ENCODE peak calls at places on chromosome 5, in seven cellular contexts. One of them, this sample, is unnamed.

GRCh38 chr5:149641000-149641576 is 59.8 kb downstream of the ARHGEF37 start:
- DNase-seq in Ammon's horn: no peak
- DNase-seq in Peyer's patch: no peak
- DNase-seq in EL: no peak
- DNase-seq in HT1080: no peak
- DNase-seq in activated naive CD4-positive, alpha-beta T cell: no peak
- DNase-seq in bronchial epithelial cell: no peak
- DNase-seq in this sample: no peak

GRCh38 chr5:62305715-62306493 is at the start of gene KIF2A:
- DNase-seq in Ammon's horn: peak; percentile 90
- DNase-seq in Peyer's patch: peak; percentile 83
- DNase-seq in EL: peak; percentile 96
- DNase-seq in HT1080: peak; percentile 97
- DNase-seq in activated naive CD4-positive, alpha-beta T cell: peak; percentile 88
- DNase-seq in bronchial epithelial cell: peak; percentile 83
- DNase-seq in this sample: peak; percentile 92

GRCh38 chr5:106174903-106175302 is 1495.8 kb downstream of the EFNA5 start:
- DNase-seq in Ammon's horn: no peak
- DNase-seq in Peyer's patch: no peak
- DNase-seq in EL: no peak
- DNase-seq in HT1080: no peak
- DNase-seq in activated naive CD4-positive, alpha-beta T cell: no peak
- DNase-seq in bronchial epithelial cell: peak; percentile 80
- DNase-seq in this sample: no peak

GRCh38 chr5:132265336-132266030 is 8.0 kb downstream of the PDLIM4 start:
- DNase-seq in Ammon's horn: no peak
- DNase-seq in Peyer's patch: no peak
- DNase-seq in EL: peak; percentile 98
- DNase-seq in HT1080: peak; percentile 96
- DNase-seq in activated naive CD4-positive, alpha-beta T cell: no peak
- DNase-seq in bronchial epithelial cell: peak; percentile 91
- DNase-seq in this sample: no peak

GRCh38 chr5:36442352-36442751 is 140.7 kb upstream of the RANBP3L start:
- DNase-seq in Ammon's horn: no peak
- DNase-seq in Peyer's patch: no peak
- DNase-seq in EL: no peak
- DNase-seq in HT1080: peak; percentile 42
- DNase-seq in activated naive CD4-positive, alpha-beta T cell: no peak
- DNase-seq in bronchial epithelial cell: peak; percentile 96
- DNase-seq in this sample: no peak

GRCh38 chr5:103808464-103809106 is 246.0 kb upstream of the NUDT12 start:
- DNase-seq in Ammon's horn: peak; percentile 81
- DNase-seq in Peyer's patch: no peak
- DNase-seq in EL: peak; percentile 49
- DNase-seq in HT1080: peak; percentile 62
- DNase-seq in activated naive CD4-positive, alpha-beta T cell: no peak
- DNase-seq in bronchial epithelial cell: peak; percentile 51
- DNase-seq in this sample: peak; percentile 77

GRCh38 chr5:90930756-90931431 is 372.3 kb downstream of the ADGRV1 start:
- DNase-seq in Ammon's horn: no peak
- DNase-seq in Peyer's patch: no peak
- DNase-seq in EL: no peak
- DNase-seq in HT1080: no peak
- DNase-seq in activated naive CD4-positive, alpha-beta T cell: no peak
- DNase-seq in bronchial epithelial cell: no peak
- DNase-seq in this sample: no peak

GRCh38 chr5:14775857-14776256 is 95.7 kb downstream of the ANKH start:
- DNase-seq in Ammon's horn: no peak
- DNase-seq in Peyer's patch: no peak
- DNase-seq in EL: peak; percentile 12
- DNase-seq in HT1080: peak; percentile 99
- DNase-seq in activated naive CD4-positive, alpha-beta T cell: no peak
- DNase-seq in bronchial epithelial cell: peak; percentile 86
- DNase-seq in this sample: no peak

GRCh38 chr5:132305420-132305819 is 11.2 kb downstream of the SLC22A4 start:
- DNase-seq in Ammon's horn: no peak
- DNase-seq in Peyer's patch: no peak
- DNase-seq in EL: no peak
- DNase-seq in HT1080: no peak
- DNase-seq in activated naive CD4-positive, alpha-beta T cell: no peak
- DNase-seq in bronchial epithelial cell: no peak
- DNase-seq in this sample: no peak

GRCh38 chr5:150523472-150524350 is 15.8 kb downstream of the NDST1 start:
- DNase-seq in Ammon's horn: peak; percentile 92
- DNase-seq in Peyer's patch: peak; percentile 39
- DNase-seq in EL: peak; percentile 75
- DNase-seq in HT1080: peak; percentile 63
- DNase-seq in activated naive CD4-positive, alpha-beta T cell: no peak
- DNase-seq in bronchial epithelial cell: peak; percentile 55
- DNase-seq in this sample: peak; percentile 84

GRCh38 chr5:56950626-56951130 is 1.2 kb downstream of the MIER3 start:
- DNase-seq in Ammon's horn: peak; percentile 64
- DNase-seq in Peyer's patch: peak; percentile 47
- DNase-seq in EL: peak; percentile 73
- DNase-seq in HT1080: peak; percentile 56
- DNase-seq in activated naive CD4-positive, alpha-beta T cell: peak; percentile 47
- DNase-seq in bronchial epithelial cell: peak; percentile 42
- DNase-seq in this sample: peak; percentile 57

GRCh38 chr5:372911-373709 is 51.6 kb downstream of the AHRR start:
- DNase-seq in Ammon's horn: no peak
- DNase-seq in Peyer's patch: peak; percentile 14
- DNase-seq in EL: peak; percentile 29
- DNase-seq in HT1080: no peak
- DNase-seq in activated naive CD4-positive, alpha-beta T cell: no peak
- DNase-seq in bronchial epithelial cell: no peak
- DNase-seq in this sample: no peak

GRCh38 chr5:20369151-20369550 is 381.2 kb upstream of the CDH18 start:
- DNase-seq in Ammon's horn: no peak
- DNase-seq in Peyer's patch: no peak
- DNase-seq in EL: no peak
- DNase-seq in HT1080: no peak
- DNase-seq in activated naive CD4-positive, alpha-beta T cell: no peak
- DNase-seq in bronchial epithelial cell: no peak
- DNase-seq in this sample: no peak

GRCh38 chr5:156295434-156295833 is 31.5 kb upstream of the SGCD start:
- DNase-seq in Ammon's horn: no peak
- DNase-seq in Peyer's patch: no peak
- DNase-seq in EL: no peak
- DNase-seq in HT1080: no peak
- DNase-seq in activated naive CD4-positive, alpha-beta T cell: no peak
- DNase-seq in bronchial epithelial cell: no peak
- DNase-seq in this sample: no peak

GRCh38 chr5:138240690-138241385 is 27.7 kb upstream of the CDC23 start:
- DNase-seq in Ammon's horn: no peak
- DNase-seq in Peyer's patch: no peak
- DNase-seq in EL: no peak
- DNase-seq in HT1080: no peak
- DNase-seq in activated naive CD4-positive, alpha-beta T cell: no peak
- DNase-seq in bronchial epithelial cell: no peak
- DNase-seq in this sample: no peak

GRCh38 chr5:66410056-66410455 is 186.1 kb upstream of the MAST4 start:
- DNase-seq in Ammon's horn: no peak
- DNase-seq in Peyer's patch: no peak
- DNase-seq in EL: no peak
- DNase-seq in HT1080: no peak
- DNase-seq in activated naive CD4-positive, alpha-beta T cell: no peak
- DNase-seq in bronchial epithelial cell: no peak
- DNase-seq in this sample: no peak

This sample was measured in midbrain.